ENCODE peak calls at places on chromosomes 5 and 9, in ten cellular contexts. K is GM10248, O is neural crest cell, P is heart right ventricle, L is cardiac muscle cell, F is cardiac fibroblast, B is WTC11, M is GM23338, W is fibroblast of mammary gland, T is DND-41. N is an unnamed sample.

GRCh38 chr5:90548069-90548593 is 10.5 kb upstream of the ADGRV1 start:
- DNase-seq in K (no peak), O (no peak), P (no peak), L (no peak), F (no peak), B (no peak), M (peak), W (no peak), T (no peak), N (no peak)

GRCh38 chr5:41067714-41068113 is 3.4 kb downstream of the MROH2B start:
- DNase-seq in K (no peak), O (no peak), P (no peak), L (no peak), F (no peak), B (no peak), M (no peak), W (no peak), T (no peak), N (no peak)

GRCh38 chr9:91580136-91580535 is 156.5 kb upstream of the NFIL3 start:
- DNase-seq in K (no peak), O (no peak), P (no peak), L (peak), F (peak), B (no peak), M (peak), W (peak), T (peak), N (no peak)

GRCh38 chr9:8802242-8802641 is 1002.7 kb upstream of the DMAC1 start:
- DNase-seq in K (no peak), O (no peak), P (no peak), L (no peak), F (no peak), B (no peak), M (no peak), W (no peak), T (no peak), N (no peak)

GRCh38 chr5:33969572-33970452 is 14.7 kb downstream of the SLC45A2 start:
- DNase-seq in K (peak), O (peak), P (no peak), L (peak), F (peak), B (peak), M (peak), W (peak), T (no peak), N (peak)

GRCh38 chr9:94056442-94056974 is 27.8 kb upstream of the PTPDC1 start:
- DNase-seq in K (no peak), O (no peak), P (no peak), L (peak), F (peak), B (no peak), M (no peak), W (peak), T (no peak), N (no peak)

GRCh38 chr9:123326662-123327093 is 29.3 kb upstream of the CRB2 start:
- DNase-seq in K (peak), O (no peak), P (no peak), L (peak), F (no peak), B (no peak), M (peak), W (peak), T (no peak), N (peak)

GRCh38 chr9:134162926-134163373 is 1.4 kb downstream of the RNU6ATAC start:
- DNase-seq in K (no peak), O (no peak), P (no peak), L (no peak), F (no peak), B (no peak), M (peak), W (no peak), T (no peak), N (no peak)

GRCh38 chr9:130421154-130421801 is 23.5 kb upstream of the ASS1 start:
- DNase-seq in K (no peak), O (no peak), P (no peak), L (no peak), F (no peak), B (no peak), M (no peak), W (no peak), T (no peak), N (no peak)

GRCh38 chr5:175306381-175306780 is 137.6 kb downstream of the DRD1 start:
- DNase-seq in K (no peak), O (no peak), P (no peak), L (no peak), F (no peak), B (no peak), M (no peak), W (no peak), T (no peak), N (no peak)

GRCh38 chr5:175309218-175309617 is 134.8 kb downstream of the DRD1 start:
- DNase-seq in K (no peak), O (no peak), P (no peak), L (no peak), F (no peak), B (no peak), M (no peak), W (no peak), T (no peak), N (no peak)

GRCh38 chr5:175305251-175305650 is 138.7 kb downstream of the DRD1 start:
- DNase-seq in K (no peak), O (no peak), P (no peak), L (no peak), F (no peak), B (no peak), M (no peak), W (no peak), T (no peak), N (no peak)
- TF ChIP-seq CTCF in K (no peak), O (no peak), P (no peak), L (no peak), F (no peak), B (no peak), M (no peak), W (no peak), T (no peak), N (no peak)

DNA sequence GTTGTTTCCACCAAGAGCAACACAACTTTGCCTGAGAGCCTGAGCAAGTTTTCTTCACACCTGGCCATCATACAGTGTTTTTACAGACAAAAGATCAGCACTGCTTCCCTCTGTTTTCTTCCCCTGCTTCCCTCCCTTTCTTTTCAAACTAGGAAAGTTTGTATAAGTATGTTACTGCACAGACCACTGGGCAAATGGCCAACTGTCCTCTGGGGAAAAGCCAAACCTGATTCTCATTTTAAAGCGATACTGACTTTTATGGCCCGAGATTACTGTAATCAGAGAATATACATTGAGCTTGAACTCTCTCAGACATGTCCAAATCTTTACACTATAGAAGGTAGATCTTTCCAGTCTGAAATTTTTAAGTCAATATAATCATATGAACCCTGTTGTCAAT is 415.0 kb downstream of the NFIB start:
- DNase-seq in K (no peak), O (no peak), P (no peak), L (peak), F (no peak), B (no peak), M (no peak), W (no peak), T (no peak), N (no peak)
- TF ChIP-seq CTCF in K (no peak), O (no peak), P (no peak), L (no peak), F (no peak), B (no peak), M (no peak), W (no peak), T (no peak), N (no peak)

GRCh38 chr5:179065703-179066102 is 5.5 kb downstream of the ZNF354C start:
- DNase-seq in K (no peak), O (no peak), P (no peak), L (no peak), F (no peak), B (no peak), M (peak), W (no peak), T (no peak), N (no peak)
- TF ChIP-seq CTCF in K (no peak), O (no peak), P (no peak), L (no peak), F (no peak), B (no peak), M (no peak), W (no peak), T (peak), N (no peak)

GRCh38 chr9:86517475-86517874 is 163.3 kb upstream of the TUT7 start:
- DNase-seq in K (no peak), O (no peak), P (no peak), L (no peak), F (no peak), B (no peak), M (no peak), W (no peak), T (no peak), N (no peak)

GRCh38 chr9:86521322-86521721 is 167.1 kb upstream of the TUT7 start:
- DNase-seq in K (no peak), O (no peak), P (no peak), L (no peak), F (no peak), B (no peak), M (no peak), W (no peak), T (no peak), N (no peak)

GRCh38 chr9:86525182-86525581 is 171.0 kb upstream of the TUT7 start:
- DNase-seq in K (no peak), O (no peak), P (no peak), L (no peak), F (no peak), B (no peak), M (no peak), W (no peak), T (no peak), N (no peak)

GRCh38 chr9:86519216-86519615 is 165.0 kb upstream of the TUT7 start:
- DNase-seq in K (no peak), O (no peak), P (no peak), L (no peak), F (no peak), B (no peak), M (no peak), W (no peak), T (no peak), N (no peak)

GRCh38 chr9:86521936-86522335 is 167.7 kb upstream of the TUT7 start:
- DNase-seq in K (no peak), O (no peak), P (no peak), L (peak), F (no peak), B (no peak), M (no peak), W (no peak), T (no peak), N (no peak)
- TF ChIP-seq CTCF in K (no peak), O (no peak), P (no peak), L (no peak), F (no peak), B (no peak), M (no peak), W (no peak), T (no peak), N (no peak)

GRCh38 chr5:132810605-132811004 is 2.5 kb upstream of the SOWAHA start:
- DNase-seq in K (no peak), O (no peak), P (no peak), L (no peak), F (no peak), B (no peak), M (no peak), W (no peak), T (no peak), N (no peak)

GRCh38 chr5:132812949-132813598 is at the start of gene SOWAHA:
- DNase-seq in K (no peak), O (no peak), P (no peak), L (no peak), F (peak), B (peak), M (peak), W (no peak), T (no peak), N (peak)

GRCh38 chr5:132813599-132814440 is 718 bp downstream of the SOWAHA start:
- DNase-seq in K (peak), O (no peak), P (peak), L (no peak), F (peak), B (peak), M (peak), W (no peak), T (no peak), N (peak)

GRCh38 chr5:132814441-132815294 is 1.6 kb downstream of the SOWAHA start:
- DNase-seq in K (no peak), O (no peak), P (no peak), L (no peak), F (no peak), B (peak), M (peak), W (no peak), T (no peak), N (no peak)

GRCh38 chr5:132812123-132812948 is 766 bp upstream of the SOWAHA start:
- DNase-seq in K (no peak), O (no peak), P (no peak), L (no peak), F (no peak), B (no peak), M (no peak), W (no peak), T (no peak), N (no peak)
- TF ChIP-seq CTCF in K (no peak), O (no peak), P (no peak), L (no peak), F (no peak), B (no peak), M (no peak), W (no peak), T (no peak), N (no peak)

DNA sequence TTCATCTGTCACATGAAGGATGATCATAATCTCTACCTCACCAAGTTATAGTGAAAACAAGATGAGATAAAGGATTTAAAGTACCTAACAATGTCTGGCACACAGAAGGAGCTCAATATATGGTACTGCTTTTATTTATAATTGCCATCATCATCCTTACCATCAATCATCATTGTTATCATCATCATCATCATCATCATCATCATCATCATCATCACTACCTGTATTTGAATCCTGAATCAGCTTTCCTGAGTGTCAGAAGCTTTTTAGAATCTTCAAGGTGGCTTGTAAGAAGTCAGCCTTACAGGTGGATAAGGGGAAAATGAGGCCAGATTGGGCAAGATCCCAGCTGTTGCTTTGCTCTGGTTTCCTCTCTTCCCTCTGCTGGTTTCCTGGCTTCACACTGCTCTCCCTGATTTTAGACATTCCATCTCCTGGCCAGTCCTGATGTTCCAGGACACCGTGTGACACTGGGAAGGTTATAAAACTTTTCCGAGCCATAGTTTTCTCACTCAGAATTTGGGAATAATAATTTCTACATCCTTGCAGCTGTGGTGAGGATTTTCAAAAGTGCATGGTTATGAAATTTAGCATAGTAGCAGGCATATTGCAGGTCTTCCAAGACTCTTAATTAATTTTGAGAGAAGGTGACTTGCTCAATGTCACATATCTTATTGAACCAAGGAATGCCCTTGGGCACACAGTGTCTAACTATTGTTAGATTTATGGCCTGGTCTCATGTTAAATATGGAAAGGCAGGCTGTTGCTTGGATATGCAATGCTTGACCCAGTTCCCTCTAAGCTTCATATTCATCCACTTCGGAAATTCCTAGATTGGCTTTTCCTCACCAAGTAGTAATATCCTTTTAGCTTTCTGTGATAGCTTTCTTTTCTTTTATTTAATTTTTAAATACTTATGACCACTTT is 160.7 kb downstream of the TMEM38B start:
- DNase-seq in K (no peak), O (no peak), P (no peak), L (no peak), F (no peak), B (no peak), M (no peak), W (no peak), T (no peak), N (no peak)
- TF ChIP-seq CTCF in K (no peak), O (no peak), P (no peak), L (no peak), F (no peak), B (no peak), M (no peak), W (no peak), T (no peak), N (no peak)

GRCh38 chr5:103374473-103374963 is 116.0 kb downstream of the MACIR start:
- DNase-seq in K (no peak), O (no peak), P (no peak), L (no peak), F (no peak), B (no peak), M (no peak), W (no peak), T (no peak), N (no peak)

GRCh38 chr5:103371046-103371603 is 112.6 kb downstream of the MACIR start:
- DNase-seq in K (no peak), O (no peak), P (no peak), L (no peak), F (no peak), B (no peak), M (no peak), W (no peak), T (no peak), N (no peak)

GRCh38 chr5:103375863-103376591 is 117.5 kb downstream of the MACIR start:
- DNase-seq in K (no peak), O (no peak), P (no peak), L (no peak), F (no peak), B (no peak), M (no peak), W (no peak), T (no peak), N (no peak)

GRCh38 chr5:103373576-103374472 is 115.3 kb downstream of the MACIR start:
- DNase-seq in K (no peak), O (no peak), P (no peak), L (no peak), F (no peak), B (no peak), M (no peak), W (no peak), T (no peak), N (no peak)

DNA sequence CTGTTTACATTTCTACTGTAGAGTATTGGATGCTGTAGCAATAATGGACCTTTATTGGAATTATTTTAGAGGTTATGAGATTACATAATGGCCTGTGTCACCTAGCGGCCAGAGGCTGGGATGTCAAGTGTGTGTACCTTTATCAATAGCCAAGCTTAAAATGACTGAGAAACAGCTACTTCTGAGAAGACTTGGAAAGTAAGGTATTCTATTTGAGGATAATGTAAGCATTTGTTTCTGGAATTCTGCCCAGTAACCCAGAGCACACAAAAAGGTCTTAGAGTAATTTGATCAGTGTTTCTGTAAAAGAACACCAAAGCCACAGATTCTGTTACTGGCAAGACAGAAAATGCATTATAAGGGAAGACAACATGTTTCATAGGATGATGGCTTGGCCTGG is 116.8 kb downstream of the MACIR start:
- DNase-seq in K (no peak), O (no peak), P (no peak), L (peak), F (peak), B (no peak), M (no peak), W (peak), T (no peak), N (no peak)
- TF ChIP-seq CTCF in K (no peak), O (no peak), P (no peak), L (no peak), F (no peak), B (no peak), M (peak), W (peak), T (no peak), N (no peak)

GRCh38 chr5:73705364-73705763 is 79.4 kb downstream of the ARHGEF28 start:
- DNase-seq in K (no peak), O (no peak), P (no peak), L (no peak), F (no peak), B (no peak), M (no peak), W (no peak), T (no peak), N (no peak)
- TF ChIP-seq CTCF in K (no peak), O (peak), P (no peak), L (no peak), F (peak), B (no peak), M (peak), W (no peak), T (no peak), N (no peak)

N was measured in activated CD8-positive, alpha-beta T cell treated with anti-CD3 and anti-CD28 coated beads for 36 hours.